ENCODE peak calls at places on chromosomes 2 and 18, in seven cellular contexts. F is HCT116, R is fibroblast of lung, N is mammary epithelial cell, V is astrocyte, M is IMR-90, B is HepG2. Y is an unnamed sample.

GRCh38 chr2:160140471-160140870 is 59.6 kb downstream of the ITGB6 start:
- DNase-seq in F (no peak), R (peak), N (no peak), V (peak), M (peak), B (no peak), Y (no peak)

GRCh38 chr18:34951625-34952379 is 89.4 kb upstream of the MAPRE2 start:
- DNase-seq in F (no peak), R (no peak), N (no peak), V (no peak), M (no peak), B (no peak), Y (no peak)

GRCh38 chr2:43254331-43254730 is 27.9 kb upstream of the ZFP36L2 start:
- DNase-seq in F (no peak), R (no peak), N (no peak), V (no peak), M (no peak), B (no peak), Y (no peak)

GRCh38 chr2:174633621-174633927 is 36.0 kb upstream of the WIPF1 start:
- DNase-seq in F (no peak), R (no peak), N (no peak), V (no peak), M (no peak), B (no peak), Y (no peak)

GRCh38 chr2:109232306-109232705 is 103.3 kb downstream of the SH3RF3 start:
- DNase-seq in F (no peak), R (no peak), N (no peak), V (no peak), M (no peak), B (no peak), Y (no peak)

GRCh38 chr2:169528271-169528701 is 18.8 kb downstream of the KLHL41 start:
- DNase-seq in F (peak), R (peak), N (peak), V (peak), M (peak), B (peak), Y (peak)

GRCh38 chr2:99881901-99882591 is 260.3 kb downstream of the AFF3 start:
- DNase-seq in F (no peak), R (peak), N (peak), V (peak), M (peak), B (no peak), Y (no peak)

GRCh38 chr2:25491966-25492532 is 150.3 kb upstream of the DNMT3A start:
- DNase-seq in F (no peak), R (peak), N (no peak), V (peak), M (peak), B (peak), Y (no peak)

GRCh38 chr2:241815477-241816430 is 6.8 kb downstream of the NEU4 start:
- DNase-seq in F (no peak), R (no peak), N (no peak), V (no peak), M (no peak), B (no peak), Y (no peak)

GRCh38 chr2:147197754-147198153 is 647.1 kb upstream of the ACVR2A start:
- DNase-seq in F (no peak), R (no peak), N (no peak), V (no peak), M (no peak), B (no peak), Y (no peak)

GRCh38 chr18:62957885-62958472 is 242.6 kb downstream of the PHLPP1 start:
- DNase-seq in F (peak), R (peak), N (peak), V (no peak), M (peak), B (peak), Y (no peak)

GRCh38 chr2:23335550-23335949 is 49.4 kb upstream of the KLHL29 start:
- DNase-seq in F (no peak), R (no peak), N (no peak), V (no peak), M (no peak), B (no peak), Y (no peak)

GRCh38 chr18:48711651-48712486 is 173.0 kb downstream of the CTIF start:
- DNase-seq in F (peak), R (peak), N (no peak), V (no peak), M (peak), B (peak), Y (no peak)

GRCh38 chr18:49668583-49669290 is 106.9 kb downstream of the LIPG start:
- DNase-seq in F (no peak), R (peak), N (no peak), V (peak), M (no peak), B (peak), Y (no peak)

GRCh38 chr2:239274391-239275001 is 126.3 kb downstream of the HDAC4 start:
- DNase-seq in F (peak), R (peak), N (peak), V (peak), M (peak), B (no peak), Y (peak)

GRCh38 chr18:46718501-46719341 is 38.1 kb downstream of the ST8SIA5 start:
- DNase-seq in F (no peak), R (peak), N (peak), V (peak), M (peak), B (no peak), Y (no peak)

GRCh38 chr2:201930831-201931230 is 102.8 kb upstream of the FZD7 start:
- DNase-seq in F (no peak), R (no peak), N (no peak), V (no peak), M (no peak), B (no peak), Y (no peak)

GRCh38 chr2:126467367-126468054 is 188.4 kb upstream of the GYPC start:
- DNase-seq in F (no peak), R (no peak), N (no peak), V (no peak), M (no peak), B (no peak), Y (no peak)

GRCh38 chr2:188314314-188315054 is 22.8 kb downstream of the GULP1 start:
- DNase-seq in F (no peak), R (no peak), N (peak), V (peak), M (no peak), B (no peak), Y (no peak)

GRCh38 chr2:6310186-6310909 is 555.4 kb downstream of the CMPK2 start:
- DNase-seq in F (no peak), R (no peak), N (no peak), V (no peak), M (no peak), B (no peak), Y (no peak)

GRCh38 chr2:203759692-203760365 is 53.4 kb downstream of the CD28 start:
- DNase-seq in F (peak), R (peak), N (peak), V (peak), M (peak), B (no peak), Y (peak)

GRCh38 chr2:88903744-88904353 is 212.4 kb downstream of the RPIA start:
- DNase-seq in F (peak), R (peak), N (peak), V (no peak), M (peak), B (peak), Y (no peak)

GRCh38 chr18:59220164-59220783 is 316 bp downstream of the GRP start:
- DNase-seq in F (no peak), R (no peak), N (no peak), V (no peak), M (no peak), B (no peak), Y (no peak)

GRCh38 chr2:24448811-24449210 is 42.2 kb upstream of the NCOA1 start:
- DNase-seq in F (no peak), R (no peak), N (no peak), V (no peak), M (no peak), B (no peak), Y (no peak)

GRCh38 chr2:191479680-191480023 is 198.3 kb upstream of the NABP1 start:
- DNase-seq in F (no peak), R (no peak), N (no peak), V (no peak), M (no peak), B (no peak), Y (no peak)

GRCh38 chr2:74513605-74514367 is 464 bp upstream of the TLX2 start:
- DNase-seq in F (no peak), R (no peak), N (no peak), V (no peak), M (no peak), B (no peak), Y (no peak)

GRCh38 chr18:2805970-2806943 is 40.5 kb upstream of the EMILIN2 start:
- DNase-seq in F (no peak), R (peak), N (no peak), V (peak), M (peak), B (no peak), Y (no peak)

GRCh38 chr2:196294510-196294909 is 123.1 kb upstream of the STK17B start:
- DNase-seq in F (no peak), R (no peak), N (peak), V (no peak), M (no peak), B (no peak), Y (no peak)

GRCh38 chr2:107248932-107249331 is 363.0 kb upstream of the ST6GAL2 start:
- DNase-seq in F (no peak), R (no peak), N (no peak), V (no peak), M (no peak), B (no peak), Y (no peak)
- H2AFZ ChIP-seq in F (no peak), R (no peak), N (no peak), V (no peak), M (no peak), B (no peak), Y (no peak)

GRCh38 chr2:152421521-152422367 is 86.8 kb downstream of the FMNL2 start:
- DNase-seq in F (peak), R (peak), N (peak), V (peak), M (peak), B (peak), Y (peak)
- H3K27ac ChIP-seq in F (peak), R (peak), N (peak), V (peak), M (peak), B (peak), Y (peak)

GRCh38 chr2:65885266-65885665 is 452.9 kb upstream of the SPRED2 start:
- DNase-seq in F (no peak), R (no peak), N (no peak), V (no peak), M (no peak), B (no peak), Y (no peak)
- H2AFZ ChIP-seq in F (no peak), R (no peak), N (no peak), V (no peak), M (no peak), B (no peak), Y (no peak)

DNA sequence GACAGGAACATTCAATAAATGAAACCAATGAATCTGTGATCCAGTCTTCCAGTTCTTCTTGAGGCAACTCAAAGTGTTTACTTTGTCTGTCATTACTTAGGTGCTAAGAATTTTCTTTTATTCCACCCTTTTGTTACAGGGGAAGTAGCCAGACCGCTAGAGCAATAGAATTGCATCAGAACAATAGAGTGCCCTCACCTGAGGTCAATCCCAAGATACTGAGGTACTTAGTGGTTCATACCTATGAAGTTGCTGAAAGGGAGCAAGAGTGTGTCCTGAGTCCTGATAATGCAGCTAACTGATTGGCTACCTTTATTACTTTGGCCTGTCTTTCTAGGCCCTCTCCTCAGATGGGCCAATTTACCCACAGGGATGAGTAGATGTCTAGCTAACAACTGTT is 359.4 kb upstream of the KCNH7 start:
- DNase-seq in F (no peak), R (no peak), N (no peak), V (no peak), M (no peak), B (no peak), Y (no peak)
- H3K27ac ChIP-seq in F (no peak), R (no peak), N (no peak), V (no peak), M (no peak), B (no peak), Y (no peak)

GRCh38 chr2:121746071-121746578 is 9.3 kb upstream of the TSN start:
- DNase-seq in F (no peak), R (no peak), N (peak), V (no peak), M (no peak), B (no peak), Y (no peak)

DNA sequence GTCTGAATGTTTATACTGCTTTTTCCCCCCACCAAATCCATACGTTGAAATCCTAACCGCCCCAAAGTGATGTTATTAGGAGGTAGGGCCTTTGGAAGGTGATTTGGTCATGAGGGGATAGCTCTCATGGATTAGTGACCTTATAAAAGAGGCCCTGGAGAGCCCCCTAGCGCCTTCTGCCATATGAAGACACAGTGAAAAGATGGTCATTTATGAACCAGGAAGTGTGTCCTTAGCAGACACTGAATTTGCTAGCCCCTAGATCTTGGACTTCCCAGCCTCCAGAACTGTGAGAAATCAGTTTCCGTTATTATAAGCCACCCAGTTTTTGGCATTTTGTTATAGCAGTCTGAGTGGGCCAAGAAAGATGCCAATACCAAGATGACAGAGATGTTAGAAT is 7.2 kb upstream of the TSN start:
- DNase-seq in F (peak), R (peak), N (peak), V (no peak), M (peak), B (peak), Y (no peak)
- H2AFZ ChIP-seq in F (peak), R (peak), N (no peak), V (no peak), M (no peak), B (no peak), Y (no peak)

Y was measured in PC-9.